ENCODE peak calls at places on chromosomes 3 and 15, in four cellular contexts. V, Y, I and P are unnamed samples. For H3K4me1, the result is how much of the 10 kb centered on the place peaks cover.

GRCh38 chr15:85583404-85584390 is 203.3 kb downstream of the AKAP13 start:
- DNase-seq in V (no peak), Y (peak), I (no peak), P (peak)

GRCh38 chr15:48972750-48973503 is 9.2 kb upstream of the SHC4 start:
- DNase-seq in V (no peak), Y (no peak), I (no peak), P (no peak)

GRCh38 chr3:174945951-174946350 is 86.8 kb downstream of the NAALADL2 start:
- DNase-seq in V (no peak), Y (no peak), I (no peak), P (no peak)

GRCh38 chr15:31358957-31359721 is 32.5 kb downstream of the KLF13 start:
- DNase-seq in V (no peak), Y (no peak), I (no peak), P (no peak)

GRCh38 chr3:132196113-132196512 is 121.1 kb upstream of the ACP3 start:
- DNase-seq in V (no peak), Y (no peak), I (no peak), P (no peak)

GRCh38 chr3:177250108-177250507 is 52.8 kb upstream of the TBL1XR1 start:
- DNase-seq in V (no peak), Y (no peak), I (no peak), P (no peak)

GRCh38 chr3:109921509-109921908 is 584.2 kb upstream of the DPPA4 start:
- DNase-seq in V (no peak), Y (no peak), I (no peak), P (no peak)

GRCh38 chr3:158775801-158776399 is 26.0 kb upstream of the MFSD1 start:
- DNase-seq in V (no peak), Y (no peak), I (no peak), P (no peak)

GRCh38 chr15:74307827-74308642 is 59.4 kb downstream of the CYP11A1 start:
- DNase-seq in V (peak), Y (peak), I (peak), P (peak)

GRCh38 chr15:75827691-75828090 is 15.6 kb upstream of the UBE2Q2 start:
- DNase-seq in V (no peak), Y (no peak), I (no peak), P (no peak)

GRCh38 chr15:56356616-56357015 is 8.6 kb upstream of the TEX9 start:
- DNase-seq in V (peak), Y (no peak), I (no peak), P (peak)

GRCh38 chr15:46266691-46267090 is 631.9 kb downstream of the SQOR start:
- DNase-seq in V (no peak), Y (no peak), I (no peak), P (no peak)

GRCh38 chr3:116399701-116400261 is 45.5 kb downstream of the LSAMP start:
- DNase-seq in V (no peak), Y (no peak), I (no peak), P (no peak)

GRCh38 chr3:184168363-184169120 is 6.1 kb upstream of the AP2M1 start:
- DNase-seq in V (no peak), Y (no peak), I (no peak), P (peak)

GRCh38 chr3:108090066-108090700 is 648 bp downstream of the CD47 start:
- DNase-seq in V (peak), Y (peak), I (peak), P (peak)

GRCh38 chr3:175655366-175655765 is 796.2 kb downstream of the NAALADL2 start:
- DNase-seq in V (no peak), Y (no peak), I (no peak), P (no peak)

GRCh38 chr15:90143176-90143655 is 40.9 kb upstream of the IDH2 start:
- DNase-seq in V (peak), Y (peak), I (peak), P (peak)

GRCh38 chr15:33675246-33675645 is 293.1 kb upstream of the CHRM5 start:
- DNase-seq in V (no peak), Y (no peak), I (peak), P (peak)

GRCh38 chr3:160796813-160797164 is 40.8 kb downstream of the PPM1L start:
- DNase-seq in V (peak), Y (peak), I (peak), P (no peak)

GRCh38 chr15:83764201-83764839 is 110.4 kb downstream of the ADAMTSL3 start:
- DNase-seq in V (no peak), Y (no peak), I (no peak), P (peak)

GRCh38 chr15:50558012-50558411 is 11.5 kb upstream of the USP50 start:
- DNase-seq in V (no peak), Y (no peak), I (no peak), P (no peak)

GRCh38 chr3:47850803-47851417 is 48.0 kb downstream of the DHX30 start:
- DNase-seq in V (no peak), Y (no peak), I (no peak), P (no peak)

GRCh38 chr3:113339616-113340244 is 101.6 kb downstream of the CFAP44 start:
- DNase-seq in V (no peak), Y (no peak), I (no peak), P (no peak)

GRCh38 chr3:42526616-42527367 is 24.3 kb downstream of the VIPR1 start:
- DNase-seq in V (no peak), Y (no peak), I (no peak), P (no peak)

GRCh38 chr3:17741621-17742091 is 775 bp downstream of the TBC1D5 start:
- DNase-seq in V (no peak), Y (no peak), I (no peak), P (peak)

GRCh38 chr15:50355612-50355905 is 561 bp upstream of the GABPB1 start:
- DNase-seq in V (no peak), Y (no peak), I (no peak), P (no peak)

GRCh38 chr15:62559049-62559733 is 394.1 kb upstream of the C2CD4B start:
- DNase-seq in V (no peak), Y (no peak), I (peak), P (peak)

GRCh38 chr3:37772773-37773291 is 88.8 kb upstream of the CTDSPL start:
- DNase-seq in V (no peak), Y (no peak), I (no peak), P (no peak)
- H3K27ac ChIP-seq in V (no peak), Y (no peak), I (no peak), P (no peak)

DNA sequence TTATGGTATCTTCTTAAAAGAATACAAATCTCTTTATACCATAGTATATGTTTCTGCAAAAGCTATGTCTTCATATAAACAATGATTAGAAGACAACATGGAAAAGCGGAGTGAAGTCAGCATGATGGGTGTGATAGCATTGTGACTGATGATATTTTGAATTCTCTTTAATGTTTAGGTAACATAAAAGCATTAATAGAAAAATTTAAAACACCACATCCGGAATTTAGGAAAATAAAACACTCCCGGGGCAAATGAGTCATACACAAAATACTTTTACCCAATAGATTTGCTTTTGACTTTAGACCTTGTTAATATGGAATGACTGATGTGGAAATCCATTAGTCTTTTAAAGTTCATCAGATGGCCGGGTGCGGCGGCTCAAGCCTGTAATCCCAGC is 134.8 kb downstream of the P3H2 start:
- DNase-seq in V (no peak), Y (no peak), I (no peak), P (peak)
- H3K4me1 ChIP-seq in V (under half), Y (under half), I (under half), P (under half)

DNA sequence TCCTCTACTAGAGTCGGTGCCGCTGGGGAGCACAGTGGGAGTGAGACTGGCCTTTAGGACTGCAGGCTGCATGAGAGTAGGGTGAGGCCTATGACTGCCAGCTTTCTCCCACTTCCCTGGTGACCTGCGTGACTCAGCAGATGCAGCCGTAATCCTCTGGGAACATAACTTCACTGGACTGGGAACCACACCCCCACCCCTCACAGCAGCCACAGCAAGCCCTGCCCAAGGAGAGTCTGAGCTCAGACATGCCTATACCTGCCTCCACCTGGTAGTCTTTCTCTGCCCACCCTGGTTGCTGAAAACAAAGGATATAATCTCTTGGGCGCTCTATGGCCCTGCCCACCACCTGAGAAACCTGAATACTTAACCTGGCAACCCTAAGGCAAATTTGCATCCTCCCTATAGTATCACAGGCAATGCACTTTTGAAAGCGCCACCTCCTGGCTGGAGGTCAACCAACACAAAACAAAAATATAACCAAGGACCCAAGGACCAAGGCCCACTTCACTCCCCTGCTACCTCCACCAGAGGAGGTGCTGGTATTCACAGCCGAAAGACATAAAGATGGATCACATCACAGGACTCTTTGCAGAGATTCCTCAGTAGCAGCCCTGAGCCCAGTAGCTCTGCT is 308.9 kb downstream of the CTNNB1 start:
- DNase-seq in V (no peak), Y (no peak), I (no peak), P (peak)
- TF ChIP-seq CTCF in V (no peak), Y (no peak), I (no peak), P (no peak)

DNA sequence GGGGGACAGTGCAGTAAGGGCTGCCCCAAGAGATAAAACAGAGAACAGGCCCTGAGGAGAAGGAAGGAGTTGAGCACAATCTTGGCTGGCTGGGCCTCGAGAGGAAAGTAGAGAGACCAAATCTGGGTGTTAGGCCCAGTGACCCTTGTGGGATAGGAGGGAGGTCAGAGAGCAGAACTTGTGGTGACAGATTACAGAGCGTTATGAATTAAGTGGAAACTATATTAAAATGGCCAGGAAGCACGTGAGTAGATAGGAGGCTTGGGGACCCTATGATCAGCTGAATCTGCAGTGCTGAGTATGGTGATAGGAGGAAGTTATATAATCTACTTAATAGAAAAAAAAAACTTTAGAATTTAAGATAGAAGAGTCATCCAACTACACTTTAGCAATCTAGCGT is 30.0 kb downstream of the ST6GAL1 start:
- DNase-seq in V (no peak), Y (no peak), I (no peak), P (no peak)
- H3K27ac ChIP-seq in V (no peak), Y (no peak), I (no peak), P (no peak)

GRCh38 chr3:32859604-32860237 is 41.9 kb downstream of the TRIM71 start:
- DNase-seq in V (no peak), Y (no peak), I (no peak), P (no peak)
- H3K4me1 ChIP-seq in V (under half), Y (under half), I (under half), P (under half)

GRCh38 chr3:71511446-71511845 is 72.1 kb downstream of the FOXP1 start:
- DNase-seq in V (no peak), Y (no peak), I (no peak), P (no peak)

GRCh38 chr3:71512000-71512399 is 71.5 kb downstream of the FOXP1 start:
- DNase-seq in V (no peak), Y (peak), I (peak), P (no peak)

GRCh38 chr3:71511037-71511436 is 72.5 kb downstream of the FOXP1 start:
- DNase-seq in V (no peak), Y (no peak), I (peak), P (peak)

GRCh38 chr3:71509024-71509423 is 74.5 kb downstream of the FOXP1 start:
- DNase-seq in V (no peak), Y (no peak), I (no peak), P (peak)

DNA sequence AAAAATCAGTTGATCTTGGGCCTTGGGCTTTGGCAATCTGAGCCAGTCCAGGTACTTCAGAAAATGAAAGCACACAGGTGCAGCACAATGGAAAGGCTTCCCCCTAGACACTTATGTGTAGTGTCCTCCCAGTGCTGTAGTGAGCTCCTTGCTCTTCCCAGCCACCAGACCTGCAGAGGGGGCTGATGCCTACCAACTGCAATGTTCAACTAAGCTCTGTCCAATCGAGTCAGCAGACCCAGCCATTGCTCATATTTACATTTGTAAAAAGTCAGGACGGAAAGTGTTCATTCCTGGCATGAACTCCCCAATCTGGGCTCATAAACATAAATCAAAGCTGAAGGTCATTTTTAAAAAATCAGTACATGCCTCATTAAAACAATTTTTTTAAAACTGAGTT is 73.0 kb downstream of the FOXP1 start:
- DNase-seq in V (no peak), Y (no peak), I (peak), P (peak)
- TF ChIP-seq CTCF in V (no peak), Y (no peak), I (peak), P (peak)